ENCODE peak calls at places on chromosome 1, in nine cellular contexts. J, Z, H, O, K, W, P, B and R are unnamed samples.

GRCh38 chr1:197912739-197913494 is 4.3 kb upstream of the LHX9 start:
- DNase-seq in J (no peak), Z (no peak), H (no peak), O (no peak), K (no peak), W (no peak), P (no peak), B (no peak), R (no peak)

GRCh38 chr1:57910782-57911181 is 486.9 kb upstream of the DAB1 start:
- DNase-seq in J (no peak), Z (no peak), H (no peak), O (no peak), K (no peak), W (no peak), P (no peak), B (no peak), R (no peak)

GRCh38 chr1:209761021-209761635 is 5.3 kb downstream of the TRAF3IP3 start:
- DNase-seq in J (no peak), Z (no peak), H (no peak), O (no peak), K (no peak), W (no peak), P (peak), B (no peak), R (no peak)

GRCh38 chr1:224065455-224065854 is 48.5 kb upstream of the FBXO28 start:
- DNase-seq in J (no peak), Z (no peak), H (no peak), O (no peak), K (no peak), W (no peak), P (no peak), B (peak), R (no peak)

GRCh38 chr1:179230251-179230650 is 774 bp upstream of the ABL2 start:
- DNase-seq in J (no peak), Z (peak), H (no peak), O (no peak), K (no peak), W (no peak), P (no peak), B (no peak), R (no peak)

GRCh38 chr1:201883786-201884185 is 4.9 kb upstream of the SHISA4 start:
- DNase-seq in J (peak), Z (peak), H (no peak), O (no peak), K (no peak), W (peak), P (peak), B (no peak), R (peak)

GRCh38 chr1:214441119-214441518 is 110.3 kb downstream of the PTPN14 start:
- DNase-seq in J (no peak), Z (no peak), H (no peak), O (no peak), K (no peak), W (no peak), P (no peak), B (no peak), R (no peak)

GRCh38 chr1:173914366-173914871 is 2.7 kb downstream of the SERPINC1 start:
- DNase-seq in J (peak), Z (peak), H (peak), O (no peak), K (no peak), W (no peak), P (peak), B (peak), R (peak)

GRCh38 chr1:17570228-17570627 is 30.7 kb downstream of the ARHGEF10L start:
- DNase-seq in J (no peak), Z (no peak), H (no peak), O (no peak), K (no peak), W (peak), P (no peak), B (no peak), R (no peak)

GRCh38 chr1:42379794-42380616 is 587 bp upstream of the RIMKLA start:
- DNase-seq in J (peak), Z (peak), H (peak), O (no peak), K (no peak), W (no peak), P (peak), B (no peak), R (peak)

GRCh38 chr1:155938220-155938627 is 3.2 kb upstream of the RXFP4 start:
- DNase-seq in J (peak), Z (peak), H (no peak), O (no peak), K (peak), W (no peak), P (peak), B (no peak), R (peak)

GRCh38 chr1:57468661-57469523 is 45.0 kb upstream of the DAB1 start:
- DNase-seq in J (no peak), Z (no peak), H (no peak), O (no peak), K (no peak), W (no peak), P (no peak), B (no peak), R (no peak)

GRCh38 chr1:37629726-37630425 is 4.8 kb downstream of the RSPO1 start:
- DNase-seq in J (no peak), Z (no peak), H (no peak), O (no peak), K (no peak), W (no peak), P (no peak), B (no peak), R (no peak)

GRCh38 chr1:164754088-164754600 is 195.2 kb downstream of the PBX1 start:
- DNase-seq in J (no peak), Z (no peak), H (no peak), O (no peak), K (no peak), W (peak), P (peak), B (no peak), R (no peak)

GRCh38 chr1:40980453-40981121 is 1.1 kb downstream of the CTPS1 start:
- DNase-seq in J (no peak), Z (peak), H (peak), O (no peak), K (no peak), W (peak), P (no peak), B (peak), R (peak)
- TF ChIP-seq POLR2A in J (peak), Z (no peak), H (peak), O (no peak), K (peak), W (no peak), P (peak), B (no peak), R (no peak)

GRCh38 chr1:244863491-244864252 is 671 bp downstream of the HNRNPU start:
- DNase-seq in J (no peak), Z (no peak), H (no peak), O (no peak), K (no peak), W (no peak), P (no peak), B (peak), R (no peak)

GRCh38 chr1:244861683-244862082 is 2.7 kb downstream of the HNRNPU start:
- DNase-seq in J (no peak), Z (peak), H (no peak), O (no peak), K (no peak), W (no peak), P (peak), B (no peak), R (peak)

GRCh38 chr1:244864253-244865027 is at the start of gene HNRNPU:
- DNase-seq in J (peak), Z (peak), H (peak), O (peak), K (peak), W (peak), P (peak), B (peak), R (peak)

GRCh38 chr1:244862354-244862698 is 2.0 kb downstream of the HNRNPU start:
- DNase-seq in J (no peak), Z (no peak), H (no peak), O (no peak), K (no peak), W (no peak), P (no peak), B (no peak), R (peak)

DNA sequence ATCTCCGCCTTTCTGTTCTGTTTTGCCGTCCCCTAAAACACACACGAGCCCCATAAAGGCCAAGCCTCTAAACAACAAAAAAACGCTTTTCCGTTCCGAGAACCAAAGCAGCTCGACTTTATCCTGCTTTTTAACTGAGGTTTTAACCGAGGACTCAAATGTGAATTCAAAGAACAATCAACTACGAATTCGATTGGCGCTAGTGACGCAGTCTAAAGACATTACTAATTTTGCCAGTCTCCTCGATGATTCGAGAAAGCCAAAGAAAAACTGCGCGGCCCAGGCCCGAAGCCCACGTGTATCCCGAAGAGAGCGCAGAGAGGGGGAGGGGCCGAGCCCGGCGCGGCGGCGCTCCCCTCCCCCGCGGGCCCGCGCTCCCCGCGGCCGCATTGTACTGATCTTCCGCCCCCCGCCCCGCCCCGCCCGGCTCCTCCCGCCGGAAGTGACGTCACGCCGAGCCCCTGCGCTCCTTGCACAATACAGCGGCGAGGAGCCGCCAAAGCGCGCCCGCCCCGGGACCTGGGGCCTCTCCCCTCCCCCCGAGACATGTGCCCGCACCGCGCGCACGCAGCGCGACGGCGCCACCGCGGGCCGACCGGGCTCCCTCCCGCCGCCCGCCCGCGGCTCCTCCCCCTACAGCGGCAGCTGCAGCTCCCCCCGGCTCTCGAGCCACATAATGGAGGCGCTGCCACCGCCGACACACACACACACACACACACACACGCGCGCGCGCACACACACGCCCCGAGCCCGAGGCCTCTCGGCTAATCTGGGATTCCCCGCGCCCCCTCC is 1.4 kb downstream of the HNRNPU start:
- DNase-seq in J (peak), Z (peak), H (peak), O (peak), K (peak), W (peak), P (peak), B (peak), R (peak)
- TF ChIP-seq POLR2A in J (peak), Z (peak), H (peak), O (no peak), K (peak), W (peak), P (peak), B (no peak), R (peak)

GRCh38 chr1:52552505-52553371 is at the start of gene TUT4:
- DNase-seq in J (peak), Z (peak), H (peak), O (peak), K (no peak), W (peak), P (peak), B (peak), R (peak)
- TF ChIP-seq POLR2A in J (no peak), Z (no peak), H (no peak), O (no peak), K (peak), W (peak), P (peak), B (no peak), R (no peak)

GRCh38 chr1:151327223-151327902 is at the start of gene PI4KB:
- DNase-seq in J (peak), Z (peak), H (peak), O (peak), K (peak), W (peak), P (peak), B (peak), R (peak)
- TF ChIP-seq POLR2A in J (peak), Z (peak), H (peak), O (no peak), K (peak), W (peak), P (peak), B (no peak), R (peak)

DNA sequence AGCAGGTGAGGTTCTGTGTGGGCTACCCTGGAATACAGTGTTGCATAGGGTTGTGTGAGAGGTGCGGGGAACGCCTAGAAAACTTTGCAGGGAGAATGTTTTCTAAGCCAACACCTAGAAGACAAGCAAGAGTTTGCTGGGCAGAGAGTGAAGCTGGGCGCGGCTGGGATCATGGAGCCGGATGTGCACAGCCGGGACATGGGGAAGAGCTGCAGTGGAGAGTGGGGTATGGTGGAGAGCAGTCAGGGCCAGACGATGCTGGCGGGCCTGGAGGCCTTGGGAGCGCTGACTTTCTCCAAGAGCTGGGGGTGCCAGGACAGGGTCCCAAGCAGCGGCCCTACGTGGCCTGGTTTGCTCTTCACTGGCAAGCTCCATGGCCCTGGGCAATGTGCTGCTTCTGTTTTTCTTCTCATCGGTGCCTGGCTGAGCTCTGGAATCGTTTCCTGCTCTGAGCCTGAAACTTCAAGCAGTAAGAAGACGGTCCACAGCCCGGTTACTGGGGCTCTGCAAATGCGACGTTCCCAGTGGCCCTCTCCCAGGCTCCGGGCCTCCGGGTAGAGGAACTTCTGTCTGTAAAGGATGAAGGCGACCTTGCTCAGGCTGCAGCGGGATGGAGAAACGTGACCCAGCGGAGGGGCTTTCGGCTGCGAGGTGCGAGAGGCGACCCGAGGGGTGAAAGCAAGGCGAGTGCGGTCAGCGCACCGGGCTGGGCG is 51.9 kb upstream of the CD34 start:
- DNase-seq in J (no peak), Z (peak), H (peak), O (peak), K (no peak), W (peak), P (peak), B (peak), R (no peak)
- TF ChIP-seq POLR2A in J (no peak), Z (no peak), H (no peak), O (no peak), K (no peak), W (no peak), P (no peak), B (no peak), R (no peak)

GRCh38 chr1:200108659-200109058 is 81.1 kb downstream of the NR5A2 start:
- DNase-seq in J (no peak), Z (no peak), H (no peak), O (no peak), K (no peak), W (no peak), P (no peak), B (no peak), R (no peak)

GRCh38 chr1:200099040-200099439 is 71.5 kb downstream of the NR5A2 start:
- DNase-seq in J (no peak), Z (no peak), H (no peak), O (no peak), K (no peak), W (peak), P (peak), B (no peak), R (no peak)

GRCh38 chr1:200107004-200107470 is 79.5 kb downstream of the NR5A2 start:
- DNase-seq in J (no peak), Z (no peak), H (no peak), O (no peak), K (no peak), W (no peak), P (no peak), B (no peak), R (no peak)

GRCh38 chr1:200103961-200104583 is 76.6 kb downstream of the NR5A2 start:
- DNase-seq in J (no peak), Z (peak), H (no peak), O (no peak), K (no peak), W (no peak), P (no peak), B (no peak), R (no peak)
- TF ChIP-seq POLR2A in J (no peak), Z (no peak), H (no peak), O (no peak), K (no peak), W (no peak), P (no peak), B (no peak), R (no peak)

GRCh38 chr1:150572918-150573647 is 6.3 kb downstream of the MCL1 start:
- DNase-seq in J (no peak), Z (no peak), H (no peak), O (no peak), K (no peak), W (no peak), P (no peak), B (no peak), R (no peak)
- TF ChIP-seq POLR2A in J (peak), Z (peak), H (peak), O (peak), K (peak), W (no peak), P (peak), B (no peak), R (peak)